ENCODE peak calls at places on chromosomes 13 and 19, in five cellular contexts. W is H1, I is K562, K is HepG2, Q is GM12878. H is an unnamed sample.

GRCh38 chr13:106507560-106508274 is 27.7 kb downstream of the EFNB2 start:
- DNase-seq in K (peak; percentile 1), I (peak; percentile 16), W (no peak), Q (no peak), H (no peak)

GRCh38 chr13:97122381-97122996 is 99.6 kb upstream of the MBNL2 start:
- DNase-seq in K (no peak), W (no peak), I (no peak), Q (no peak), H (peak; percentile 85)

GRCh38 chr19:1862068-1862423 is 1.3 kb downstream of the KLF16 start:
- DNase-seq in I (no peak), K (no peak), Q (no peak), W (no peak), H (no peak)

GRCh38 chr19:18698321-18699167 is 15.1 kb downstream of the CRTC1 start:
- DNase-seq in W (no peak), I (no peak), Q (no peak), K (no peak), H (no peak)

GRCh38 chr13:44050450-44051063 is 170.9 kb downstream of the LACC1 start:
- DNase-seq in I (peak; percentile 4), Q (no peak), W (no peak), K (peak; percentile 7), H (peak; percentile 32)

GRCh38 chr19:22784051-22784450 is at the start of gene ZNF99:
- DNase-seq in K (no peak), W (no peak), I (no peak), Q (no peak), H (no peak)

GRCh38 chr13:47831265-47831664 is 169.8 kb downstream of the SUCLA2 start:
- DNase-seq in Q (no peak), K (peak; percentile 7), I (no peak), W (no peak), H (no peak)

GRCh38 chr13:95385373-95385772 is 84.1 kb upstream of the ABCC4 start:
- DNase-seq in W (no peak), K (no peak), Q (no peak), I (no peak), H (no peak)

GRCh38 chr19:46975011-46975917 is 44.4 kb upstream of the NPAS1 start:
- DNase-seq in Q (no peak), K (no peak), W (no peak), I (no peak), H (no peak)

GRCh38 chr13:112626124-112626523 is 38.2 kb upstream of the TUBGCP3 start:
- DNase-seq in I (no peak), Q (no peak), K (no peak), W (no peak), H (no peak)

GRCh38 chr19:55656552-55656951 is 1.7 kb downstream of the U2AF2 start:
- DNase-seq in I (no peak), Q (no peak), K (no peak), W (no peak), H (no peak)

GRCh38 chr19:55655648-55656040 is 809 bp downstream of the U2AF2 start:
- DNase-seq in Q (no peak), W (no peak), I (no peak), K (no peak), H (no peak)

GRCh38 chr19:55654323-55654832 is 457 bp upstream of the U2AF2 start:
- DNase-seq in I (peak; percentile 91), K (peak; percentile 99), Q (peak; percentile 93), W (peak; percentile 100), H (peak; percentile 99)

GRCh38 chr19:55653651-55654322 is 1.0 kb upstream of the U2AF2 start:
- DNase-seq in I (peak; percentile 91), K (peak; percentile 97), W (peak; percentile 98), Q (peak; percentile 95), H (peak; percentile 96)

GRCh38 chr19:55654833-55655647 is at the start of gene U2AF2:
- DNase-seq in Q (no peak), W (peak; percentile 97), K (peak; percentile 82), I (peak; percentile 96), H (peak; percentile 87)
- TF ChIP-seq RAD21 in Q (no peak), W (no peak), K (peak; percentile 37), I (no peak), H (no peak)

GRCh38 chr13:113730145-113730750 is 28.8 kb upstream of the TMEM255B start:
- DNase-seq in I (no peak), K (no peak), Q (no peak), W (no peak), H (no peak)
- TF ChIP-seq EZH2 in I (no peak), K (no peak), Q (no peak), W (no peak), H (no peak)

GRCh38 chr13:42363941-42364612 is 92.1 kb downstream of the AKAP11 start:
- DNase-seq in I (no peak), W (no peak), Q (no peak), K (no peak), H (no peak)

GRCh38 chr13:42361701-42362100 is 89.7 kb downstream of the AKAP11 start:
- DNase-seq in K (no peak), W (no peak), Q (no peak), I (no peak), H (no peak)

GRCh38 chr13:42367836-42368235 is 95.9 kb downstream of the AKAP11 start:
- DNase-seq in Q (no peak), W (no peak), I (no peak), K (no peak), H (no peak)

GRCh38 chr13:42360046-42360445 is 88.1 kb downstream of the AKAP11 start:
- DNase-seq in W (no peak), Q (no peak), K (no peak), I (no peak), H (no peak)

DNA sequence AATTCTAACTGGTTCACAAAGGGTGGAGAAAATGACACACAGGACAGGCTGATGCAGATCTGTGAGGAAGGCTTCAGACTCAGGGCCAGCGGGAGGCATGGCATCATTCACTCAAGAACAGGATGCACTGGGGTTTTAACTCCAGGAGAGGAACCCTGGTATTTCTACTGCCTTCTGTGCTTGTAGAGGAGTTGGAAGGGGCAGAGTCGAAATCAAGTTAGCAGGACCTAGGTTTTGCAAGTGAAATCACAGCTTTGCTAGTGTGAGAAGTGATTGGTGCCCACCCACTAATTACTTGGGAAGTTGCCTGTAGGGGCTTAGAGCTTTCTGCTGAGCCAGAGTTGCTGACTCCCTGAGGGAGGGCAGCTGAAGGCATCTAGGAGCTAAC is 92.7 kb downstream of the AKAP11 start:
- DNase-seq in Q (no peak), W (no peak), I (no peak), K (no peak), H (no peak)
- TF ChIP-seq RAD21 in Q (no peak), W (no peak), I (no peak), K (no peak), H (no peak)

GRCh38 chr13:77699059-77699680 is 1.7 kb downstream of the SLAIN1 start:
- DNase-seq in I (no peak), K (no peak), W (no peak), Q (no peak), H (no peak)

GRCh38 chr13:77696863-77697207 is 652 bp upstream of the SLAIN1 start:
- DNase-seq in W (no peak), I (no peak), K (no peak), Q (no peak), H (no peak)

GRCh38 chr13:77696006-77696862 is 1.3 kb upstream of the SLAIN1 start:
- DNase-seq in I (no peak), Q (no peak), W (no peak), K (no peak), H (no peak)

GRCh38 chr13:77698211-77699058 is 948 bp downstream of the SLAIN1 start:
- DNase-seq in K (no peak), I (peak; percentile 1), Q (no peak), W (peak; percentile 67), H (no peak)

DNA sequence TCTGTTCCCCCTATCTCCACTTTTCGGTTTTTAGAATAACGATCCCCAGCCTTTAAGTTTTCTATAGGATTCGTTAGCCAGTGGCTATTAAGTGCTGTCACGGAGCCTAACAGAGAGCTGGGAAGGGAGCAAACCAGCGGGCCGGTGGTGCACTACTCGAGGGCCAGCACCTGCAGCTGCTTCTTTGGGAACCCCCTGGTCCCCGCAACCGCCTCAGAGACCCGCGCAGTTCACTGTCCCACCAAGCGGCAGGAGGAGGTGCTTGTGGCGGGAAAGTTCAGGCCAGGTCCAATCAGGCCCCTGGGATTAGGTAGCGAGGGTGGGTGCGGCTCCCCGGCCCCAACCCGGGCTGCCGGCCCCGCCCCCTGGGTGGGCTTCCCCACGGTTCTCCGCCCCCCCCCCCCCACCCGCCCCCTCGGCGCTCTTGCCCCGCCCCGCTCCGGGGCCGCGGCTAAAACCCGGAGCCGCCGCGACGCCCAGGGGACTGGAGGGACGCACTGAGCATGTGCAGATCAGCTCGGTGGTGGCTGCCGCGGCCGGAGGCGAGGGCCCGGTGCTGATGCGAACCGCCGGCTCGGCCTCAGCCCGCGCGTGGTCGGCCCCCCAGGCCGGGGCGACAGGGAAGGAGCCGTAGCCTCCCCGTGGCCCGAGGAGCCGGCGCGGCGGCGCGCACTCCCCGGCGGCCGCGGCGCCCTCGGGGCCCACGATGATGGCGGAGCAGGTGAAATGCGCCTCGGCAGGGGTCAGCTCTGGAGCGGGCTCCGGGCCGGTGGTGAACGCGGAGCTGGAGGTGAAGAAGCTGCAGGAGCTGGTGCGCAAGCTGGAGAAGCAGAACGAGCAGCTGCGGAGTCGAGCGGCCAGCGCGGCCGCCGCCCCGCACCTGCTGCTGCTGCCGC is at the start of gene SLAIN1:
- DNase-seq in K (peak; percentile 15), I (peak; percentile 74), W (peak; percentile 85), Q (no peak), H (no peak)
- TF ChIP-seq EZH2 in K (no peak), I (no peak), W (no peak), Q (no peak), H (no peak)

GRCh38 chr13:102726430-102726829 is 31.6 kb upstream of the METTL21C start:
- DNase-seq in W (no peak), K (peak; percentile 35), Q (no peak), I (no peak), H (no peak)
- TF ChIP-seq RAD21 in W (no peak), K (no peak), Q (no peak), I (peak; percentile 32), H (peak; percentile 16)

GRCh38 chr13:40221460-40222201 is 444.8 kb downstream of the FOXO1 start:
- DNase-seq in K (peak; percentile 41), I (no peak), Q (no peak), W (no peak), H (no peak)
- TF ChIP-seq EZH2 in K (no peak), I (no peak), Q (no peak), W (no peak), H (no peak)

DNA sequence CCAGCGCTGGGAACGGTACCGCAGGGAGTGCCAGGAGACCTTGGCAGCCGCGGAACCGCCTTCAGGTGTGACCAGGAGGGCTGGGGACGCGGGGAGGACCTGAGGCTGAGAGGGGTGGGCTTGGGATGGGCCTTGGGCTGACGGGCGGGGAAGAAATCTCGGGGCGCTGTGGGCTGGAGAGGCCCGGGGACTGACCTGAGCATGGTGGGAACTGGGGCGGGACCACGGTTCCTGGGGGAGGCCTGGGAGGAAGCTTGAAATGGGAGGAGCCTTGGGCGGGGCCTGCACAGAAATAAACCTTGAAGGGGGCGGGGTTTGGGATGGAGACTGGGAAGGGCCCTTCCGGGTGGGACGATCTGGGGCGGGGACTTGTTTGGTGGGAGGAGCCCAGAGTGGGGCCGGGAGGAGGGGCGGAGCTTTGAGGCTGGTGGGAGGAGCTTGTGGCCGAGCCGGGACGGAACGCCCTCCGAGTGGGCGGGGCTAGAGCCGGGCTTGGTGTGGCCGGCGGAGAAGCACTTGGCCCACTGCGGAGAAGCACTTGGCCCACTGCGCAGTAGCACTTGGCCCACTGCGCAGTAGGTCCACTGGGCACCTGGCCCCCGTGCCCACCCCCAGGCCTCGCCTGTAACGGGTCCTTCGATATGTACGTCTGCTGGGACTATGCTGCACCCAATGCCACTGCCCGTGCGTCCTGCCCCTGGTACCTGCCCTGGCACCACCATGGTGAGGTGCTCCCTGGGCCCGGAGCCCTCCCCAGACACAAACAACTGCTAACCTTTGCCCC is 2.8 kb downstream of the GIPR start:
- DNase-seq in W (peak; percentile 100), I (peak; percentile 100), Q (peak; percentile 62), K (peak; percentile 55), H (peak; percentile 93)
- TF ChIP-seq RAD21 in W (no peak), I (no peak), Q (no peak), K (no peak), H (no peak)